ENCODE peak calls at places on chromosomes 6 and 20, in nine cellular contexts. One of them, this sample, is unnamed. For H3K36me3, the result is how much of the 10 kb centered on the place peaks cover.

GRCh38 chr6:140441256-140441655 is 1066.8 kb upstream of the CITED2 start:
- DNase-seq in WERI-Rb-1: peak
- DNase-seq in aorta: peak
- DNase-seq in colonic mucosa: peak
- DNase-seq in psoas muscle: peak
- DNase-seq in pancreas: no peak
- DNase-seq in ovary: peak
- DNase-seq in CD8-positive, alpha-beta memory T cell: no peak
- DNase-seq in MM.1S: no peak
- DNase-seq in this sample: no peak

GRCh38 chr6:6952484-6952883 is 155.3 kb upstream of the RREB1 start:
- DNase-seq in aorta: no peak
- DNase-seq in MM.1S: no peak
- DNase-seq in WERI-Rb-1: no peak
- DNase-seq in CD8-positive, alpha-beta memory T cell: no peak
- DNase-seq in ovary: no peak
- DNase-seq in pancreas: no peak
- DNase-seq in colonic mucosa: no peak
- DNase-seq in psoas muscle: no peak
- DNase-seq in this sample: no peak

GRCh38 chr20:914727-915498 is 1.2 kb downstream of the ANGPT4 start:
- DNase-seq in CD8-positive, alpha-beta memory T cell: no peak
- DNase-seq in aorta: no peak
- DNase-seq in ovary: no peak
- DNase-seq in pancreas: no peak
- DNase-seq in psoas muscle: no peak
- DNase-seq in colonic mucosa: no peak
- DNase-seq in WERI-Rb-1: no peak
- DNase-seq in MM.1S: no peak
- DNase-seq in this sample: no peak

GRCh38 chr6:157789861-157790260 is 33.2 kb upstream of the SNX9 start:
- DNase-seq in CD8-positive, alpha-beta memory T cell: no peak
- DNase-seq in colonic mucosa: no peak
- DNase-seq in ovary: no peak
- DNase-seq in psoas muscle: no peak
- DNase-seq in MM.1S: no peak
- DNase-seq in pancreas: no peak
- DNase-seq in aorta: no peak
- DNase-seq in WERI-Rb-1: peak
- DNase-seq in this sample: no peak

GRCh38 chr20:58130574-58130973 is 97.9 kb downstream of the ANKRD60 start:
- DNase-seq in psoas muscle: no peak
- DNase-seq in MM.1S: no peak
- DNase-seq in ovary: no peak
- DNase-seq in aorta: no peak
- DNase-seq in CD8-positive, alpha-beta memory T cell: no peak
- DNase-seq in pancreas: no peak
- DNase-seq in colonic mucosa: no peak
- DNase-seq in WERI-Rb-1: peak
- DNase-seq in this sample: no peak

GRCh38 chr20:46359233-46359751 is 47.1 kb downstream of the ELMO2 start:
- DNase-seq in colonic mucosa: no peak
- DNase-seq in WERI-Rb-1: no peak
- DNase-seq in pancreas: no peak
- DNase-seq in psoas muscle: peak
- DNase-seq in MM.1S: no peak
- DNase-seq in aorta: no peak
- DNase-seq in CD8-positive, alpha-beta memory T cell: no peak
- DNase-seq in ovary: no peak
- DNase-seq in this sample: no peak

GRCh38 chr6:137341721-137342195 is 122.6 kb upstream of the IFNGR1 start:
- DNase-seq in aorta: no peak
- DNase-seq in MM.1S: peak
- DNase-seq in CD8-positive, alpha-beta memory T cell: peak
- DNase-seq in colonic mucosa: peak
- DNase-seq in WERI-Rb-1: no peak
- DNase-seq in psoas muscle: peak
- DNase-seq in pancreas: peak
- DNase-seq in ovary: no peak
- DNase-seq in this sample: peak

GRCh38 chr6:39881851-39882566 is 52.3 kb downstream of the MOCS1 start:
- DNase-seq in aorta: peak
- DNase-seq in WERI-Rb-1: no peak
- DNase-seq in pancreas: no peak
- DNase-seq in CD8-positive, alpha-beta memory T cell: no peak
- DNase-seq in psoas muscle: no peak
- DNase-seq in colonic mucosa: no peak
- DNase-seq in ovary: peak
- DNase-seq in MM.1S: no peak
- DNase-seq in this sample: no peak

GRCh38 chr6:9520417-9521151 is 894.3 kb downstream of the TFAP2A start:
- DNase-seq in aorta: no peak
- DNase-seq in colonic mucosa: no peak
- DNase-seq in psoas muscle: no peak
- DNase-seq in WERI-Rb-1: no peak
- DNase-seq in MM.1S: no peak
- DNase-seq in CD8-positive, alpha-beta memory T cell: no peak
- DNase-seq in ovary: no peak
- DNase-seq in pancreas: no peak
- DNase-seq in this sample: no peak

GRCh38 chr20:7155282-7155681 is 387.8 kb downstream of the BMP2 start:
- DNase-seq in WERI-Rb-1: no peak
- DNase-seq in aorta: no peak
- DNase-seq in ovary: no peak
- DNase-seq in pancreas: no peak
- DNase-seq in psoas muscle: no peak
- DNase-seq in CD8-positive, alpha-beta memory T cell: no peak
- DNase-seq in colonic mucosa: no peak
- DNase-seq in MM.1S: no peak
- DNase-seq in this sample: no peak

GRCh38 chr6:121522771-121523386 is 87.4 kb downstream of the GJA1 start:
- DNase-seq in CD8-positive, alpha-beta memory T cell: no peak
- DNase-seq in aorta: no peak
- DNase-seq in psoas muscle: no peak
- DNase-seq in ovary: no peak
- DNase-seq in pancreas: no peak
- DNase-seq in MM.1S: no peak
- DNase-seq in WERI-Rb-1: no peak
- DNase-seq in colonic mucosa: no peak
- DNase-seq in this sample: no peak

GRCh38 chr6:5606546-5606945 is 345.2 kb downstream of the FARS2 start:
- DNase-seq in aorta: no peak
- DNase-seq in pancreas: no peak
- DNase-seq in psoas muscle: no peak
- DNase-seq in CD8-positive, alpha-beta memory T cell: no peak
- DNase-seq in colonic mucosa: no peak
- DNase-seq in WERI-Rb-1: no peak
- DNase-seq in ovary: no peak
- DNase-seq in MM.1S: no peak
- DNase-seq in this sample: no peak

GRCh38 chr6:134472046-134472445 is 154.1 kb upstream of the SGK1 start:
- DNase-seq in MM.1S: no peak
- DNase-seq in colonic mucosa: no peak
- DNase-seq in WERI-Rb-1: no peak
- DNase-seq in pancreas: no peak
- DNase-seq in ovary: no peak
- DNase-seq in psoas muscle: no peak
- DNase-seq in CD8-positive, alpha-beta memory T cell: no peak
- DNase-seq in aorta: no peak
- DNase-seq in this sample: no peak

GRCh38 chr6:148509789-148510581 is 167.3 kb downstream of the SASH1 start:
- DNase-seq in MM.1S: peak
- DNase-seq in CD8-positive, alpha-beta memory T cell: no peak
- DNase-seq in aorta: peak
- DNase-seq in psoas muscle: peak
- DNase-seq in colonic mucosa: peak
- DNase-seq in WERI-Rb-1: no peak
- DNase-seq in pancreas: no peak
- DNase-seq in ovary: no peak
- DNase-seq in this sample: peak

GRCh38 chr6:34973547-34974248 is 84.6 kb downstream of the ANKS1A start:
- DNase-seq in psoas muscle: no peak
- DNase-seq in pancreas: no peak
- DNase-seq in MM.1S: no peak
- DNase-seq in aorta: no peak
- DNase-seq in WERI-Rb-1: no peak
- DNase-seq in CD8-positive, alpha-beta memory T cell: no peak
- DNase-seq in colonic mucosa: no peak
- DNase-seq in ovary: no peak
- DNase-seq in this sample: no peak

GRCh38 chr20:23659989-23660837 is 22.5 kb upstream of the CST3 start:
- DNase-seq in psoas muscle: no peak
- DNase-seq in CD8-positive, alpha-beta memory T cell: no peak
- DNase-seq in aorta: no peak
- DNase-seq in colonic mucosa: no peak
- DNase-seq in MM.1S: no peak
- DNase-seq in WERI-Rb-1: no peak
- DNase-seq in pancreas: no peak
- DNase-seq in ovary: no peak
- DNase-seq in this sample: no peak

GRCh38 chr6:97189767-97190166 is 93.2 kb downstream of the MMS22L start:
- DNase-seq in WERI-Rb-1: no peak
- DNase-seq in colonic mucosa: no peak
- DNase-seq in pancreas: no peak
- DNase-seq in psoas muscle: no peak
- DNase-seq in MM.1S: no peak
- DNase-seq in CD8-positive, alpha-beta memory T cell: no peak
- DNase-seq in aorta: no peak
- DNase-seq in ovary: no peak
- DNase-seq in this sample: no peak

GRCh38 chr6:8060346-8060745 is 3.8 kb downstream of the BLOC1S5 start:
- DNase-seq in psoas muscle: no peak
- DNase-seq in pancreas: no peak
- DNase-seq in CD8-positive, alpha-beta memory T cell: no peak
- DNase-seq in ovary: no peak
- DNase-seq in aorta: no peak
- DNase-seq in MM.1S: no peak
- DNase-seq in WERI-Rb-1: no peak
- DNase-seq in colonic mucosa: no peak
- DNase-seq in this sample: no peak
- H3K36me3 ChIP-seq in psoas muscle: under half
- H3K36me3 ChIP-seq in pancreas: under half
- H3K36me3 ChIP-seq in CD8-positive, alpha-beta memory T cell: under half
- H3K36me3 ChIP-seq in ovary: under half
- H3K36me3 ChIP-seq in aorta: under half
- H3K36me3 ChIP-seq in MM.1S: under half
- H3K36me3 ChIP-seq in WERI-Rb-1: under half
- H3K36me3 ChIP-seq in colonic mucosa: under half
- H3K36me3 ChIP-seq in this sample: under half

DNA sequence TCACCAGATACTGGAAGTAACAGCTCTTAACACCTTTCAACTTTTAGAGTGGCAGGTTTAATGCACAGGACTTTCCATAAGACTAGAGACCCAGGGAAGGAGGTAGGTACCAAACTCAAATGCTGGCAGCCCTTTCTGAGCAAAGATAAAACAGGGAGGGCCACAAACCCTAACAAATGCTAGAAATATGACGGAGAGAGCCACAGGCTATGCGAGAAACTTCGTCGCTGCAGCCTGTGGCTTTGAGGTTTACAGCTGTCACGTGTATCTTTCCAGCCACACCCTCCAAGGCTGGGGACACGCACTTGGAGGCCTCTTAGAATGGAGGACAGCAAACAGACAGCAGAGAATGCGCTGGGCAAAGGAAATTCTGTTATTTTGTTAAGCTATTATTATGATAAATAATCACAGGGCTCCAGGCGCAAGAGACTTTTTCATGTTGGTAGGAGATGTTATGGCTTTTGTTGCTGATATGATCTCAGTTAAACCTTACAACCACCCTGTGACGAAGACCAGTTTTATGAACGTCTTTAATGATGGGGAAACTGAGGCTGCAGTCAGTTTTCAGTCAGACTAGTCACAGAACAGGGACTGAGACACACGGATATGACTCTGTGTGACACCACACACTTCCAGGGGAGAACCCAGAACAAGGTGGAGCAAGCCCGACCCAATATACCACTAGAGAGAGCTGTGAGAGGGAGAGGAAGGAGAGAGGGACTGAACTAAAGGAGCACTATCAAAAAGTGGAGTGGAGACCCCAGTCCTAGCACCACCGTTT is 2.0 kb downstream of the TRAM2 start:
- DNase-seq in pancreas: no peak
- DNase-seq in WERI-Rb-1: no peak
- DNase-seq in psoas muscle: no peak
- DNase-seq in MM.1S: peak
- DNase-seq in aorta: peak
- DNase-seq in ovary: no peak
- DNase-seq in CD8-positive, alpha-beta memory T cell: peak
- DNase-seq in colonic mucosa: peak
- DNase-seq in this sample: peak
- H3K4me3 ChIP-seq in pancreas: no peak
- H3K4me3 ChIP-seq in WERI-Rb-1: no peak
- H3K4me3 ChIP-seq in psoas muscle: peak
- H3K4me3 ChIP-seq in MM.1S: peak
- H3K4me3 ChIP-seq in aorta: peak
- H3K4me3 ChIP-seq in ovary: peak
- H3K4me3 ChIP-seq in CD8-positive, alpha-beta memory T cell: peak
- H3K4me3 ChIP-seq in colonic mucosa: peak
- H3K4me3 ChIP-seq in this sample: peak

DNA sequence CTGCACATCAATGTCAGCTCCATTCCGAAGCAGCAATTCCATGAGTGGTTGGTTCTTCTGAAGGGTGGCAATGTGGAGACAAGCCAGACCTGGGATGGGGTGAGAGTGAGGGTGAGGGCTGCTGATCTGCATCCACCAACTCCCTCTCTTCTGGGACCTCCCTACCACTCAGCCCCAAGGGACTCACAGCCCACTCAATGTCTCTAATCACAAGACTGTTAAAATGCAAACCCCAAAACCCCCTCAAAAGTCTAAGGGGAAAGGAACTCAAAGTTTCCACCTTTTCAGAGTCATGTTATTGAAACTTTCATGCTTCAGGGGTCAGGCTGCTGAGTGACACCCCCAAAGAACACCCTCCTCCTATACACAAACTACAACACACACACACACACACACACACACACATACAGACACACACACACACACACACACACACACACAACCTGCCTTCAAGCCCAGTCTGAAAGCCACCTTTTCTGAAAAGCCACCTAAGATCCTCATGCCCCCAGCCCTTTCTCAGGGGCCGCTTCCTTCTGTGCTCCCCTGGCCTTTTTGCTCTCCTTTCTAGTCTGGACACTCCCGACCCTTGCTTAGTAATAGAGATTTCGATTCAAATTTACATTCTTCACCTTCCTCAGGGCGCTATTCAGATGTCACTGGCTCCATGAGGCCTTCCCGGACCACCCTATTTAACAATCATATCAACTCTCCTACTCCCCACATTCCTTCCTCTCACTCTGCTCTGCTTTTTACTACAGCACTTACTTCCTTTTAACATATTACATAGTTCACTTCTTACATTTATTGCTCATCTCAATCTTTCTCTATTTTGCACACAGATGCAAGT is 3.3 kb upstream of the SLC35B2 start:
- DNase-seq in psoas muscle: peak
- DNase-seq in CD8-positive, alpha-beta memory T cell: no peak
- DNase-seq in MM.1S: no peak
- DNase-seq in aorta: no peak
- DNase-seq in ovary: no peak
- DNase-seq in pancreas: no peak
- DNase-seq in WERI-Rb-1: no peak
- DNase-seq in colonic mucosa: no peak
- DNase-seq in this sample: no peak
- H3K36me3 ChIP-seq in psoas muscle: under half
- H3K36me3 ChIP-seq in CD8-positive, alpha-beta memory T cell: under half
- H3K36me3 ChIP-seq in MM.1S: under half
- H3K36me3 ChIP-seq in aorta: under half
- H3K36me3 ChIP-seq in ovary: under half
- H3K36me3 ChIP-seq in pancreas: under half
- H3K36me3 ChIP-seq in WERI-Rb-1: under half
- H3K36me3 ChIP-seq in colonic mucosa: under half
- H3K36me3 ChIP-seq in this sample: under half

GRCh38 chr6:17015551-17016381 is 86.1 kb upstream of the STMND1 start:
- DNase-seq in colonic mucosa: peak
- DNase-seq in MM.1S: no peak
- DNase-seq in WERI-Rb-1: no peak
- DNase-seq in aorta: peak
- DNase-seq in pancreas: no peak
- DNase-seq in CD8-positive, alpha-beta memory T cell: peak
- DNase-seq in ovary: no peak
- DNase-seq in psoas muscle: no peak
- DNase-seq in this sample: peak
- H3K4me3 ChIP-seq in colonic mucosa: peak
- H3K4me3 ChIP-seq in MM.1S: no peak
- H3K4me3 ChIP-seq in WERI-Rb-1: no peak
- H3K4me3 ChIP-seq in aorta: peak
- H3K4me3 ChIP-seq in pancreas: peak
- H3K4me3 ChIP-seq in CD8-positive, alpha-beta memory T cell: peak
- H3K4me3 ChIP-seq in ovary: peak
- H3K4me3 ChIP-seq in psoas muscle: peak
- H3K4me3 ChIP-seq in this sample: peak

This sample was measured in CD4-positive, CD25-positive, alpha-beta regulatory T cell.